ENCODE peak calls at places on chromosomes 3 and 15, in six cellular contexts. One of them, this sample, is unnamed.

GRCh38 chr3:134362221-134362620 is 12.0 kb downstream of the AMOTL2 start:
- DNase-seq in tibial artery: no peak
- DNase-seq in tibial nerve: no peak
- DNase-seq in mesenchymal stem cell: no peak
- DNase-seq in heart right ventricle: no peak
- DNase-seq in A549: no peak
- DNase-seq in this sample: no peak

GRCh38 chr3:132008841-132009638 is 25.8 kb downstream of the CPNE4 start:
- DNase-seq in A549: no peak
- DNase-seq in tibial nerve: no peak
- DNase-seq in heart right ventricle: no peak
- DNase-seq in mesenchymal stem cell: no peak
- DNase-seq in tibial artery: no peak
- DNase-seq in this sample: no peak

GRCh38 chr15:28933710-28934445 is 48.1 kb downstream of the APBA2 start:
- DNase-seq in mesenchymal stem cell: no peak
- DNase-seq in A549: no peak
- DNase-seq in tibial artery: no peak
- DNase-seq in heart right ventricle: no peak
- DNase-seq in tibial nerve: no peak
- DNase-seq in this sample: no peak

GRCh38 chr3:42665050-42665878 is 11.8 kb downstream of the ZBTB47 start:
- DNase-seq in A549: no peak
- DNase-seq in tibial nerve: no peak
- DNase-seq in mesenchymal stem cell: no peak
- DNase-seq in heart right ventricle: no peak
- DNase-seq in tibial artery: no peak
- DNase-seq in this sample: no peak

GRCh38 chr15:29692527-29692926 is 129.7 kb downstream of the TJP1 start:
- DNase-seq in heart right ventricle: no peak
- DNase-seq in tibial artery: no peak
- DNase-seq in A549: no peak
- DNase-seq in mesenchymal stem cell: no peak
- DNase-seq in tibial nerve: no peak
- DNase-seq in this sample: no peak

GRCh38 chr15:90716317-90716975 is 700 bp upstream of the BLM start:
- DNase-seq in A549: no peak
- DNase-seq in mesenchymal stem cell: peak; percentile 41
- DNase-seq in heart right ventricle: no peak
- DNase-seq in tibial artery: no peak
- DNase-seq in tibial nerve: no peak
- DNase-seq in this sample: no peak

GRCh38 chr15:77075528-77075927 is 4.6 kb upstream of the TSPAN3 start:
- DNase-seq in A549: no peak
- DNase-seq in mesenchymal stem cell: no peak
- DNase-seq in tibial nerve: no peak
- DNase-seq in tibial artery: no peak
- DNase-seq in heart right ventricle: no peak
- DNase-seq in this sample: peak; percentile 64

GRCh38 chr15:39553947-39554731 is 26.7 kb upstream of the THBS1 start:
- DNase-seq in tibial nerve: no peak
- DNase-seq in tibial artery: no peak
- DNase-seq in heart right ventricle: no peak
- DNase-seq in A549: no peak
- DNase-seq in mesenchymal stem cell: no peak
- DNase-seq in this sample: no peak

GRCh38 chr3:159082514-159082913 is 280.7 kb downstream of the MFSD1 start:
- DNase-seq in tibial nerve: no peak
- DNase-seq in tibial artery: no peak
- DNase-seq in heart right ventricle: no peak
- DNase-seq in A549: no peak
- DNase-seq in mesenchymal stem cell: peak; percentile 87
- DNase-seq in this sample: no peak

GRCh38 chr3:7309707-7310106 is 448.8 kb downstream of the GRM7 start:
- DNase-seq in tibial nerve: peak; percentile 19
- DNase-seq in heart right ventricle: peak; percentile 22
- DNase-seq in tibial artery: peak; percentile 64
- DNase-seq in A549: no peak
- DNase-seq in mesenchymal stem cell: peak; percentile 73
- DNase-seq in this sample: peak; percentile 64

GRCh38 chr3:64073362-64073761 is 50.1 kb upstream of the PSMD6 start:
- DNase-seq in mesenchymal stem cell: peak; percentile 60
- DNase-seq in A549: no peak
- DNase-seq in tibial nerve: no peak
- DNase-seq in heart right ventricle: no peak
- DNase-seq in tibial artery: no peak
- DNase-seq in this sample: no peak

GRCh38 chr15:60351066-60351465 is 46.7 kb downstream of the ANXA2 start:
- DNase-seq in tibial nerve: no peak
- DNase-seq in heart right ventricle: no peak
- DNase-seq in mesenchymal stem cell: peak; percentile 26
- DNase-seq in tibial artery: no peak
- DNase-seq in A549: no peak
- DNase-seq in this sample: peak; percentile 40

GRCh38 chr15:77482570-77482969 is 61.9 kb downstream of the HMG20A start:
- DNase-seq in tibial artery: no peak
- DNase-seq in heart right ventricle: no peak
- DNase-seq in mesenchymal stem cell: peak; percentile 62
- DNase-seq in tibial nerve: no peak
- DNase-seq in A549: no peak
- DNase-seq in this sample: no peak

GRCh38 chr3:65285956-65286355 is 598.2 kb upstream of the ADAMTS9 start:
- DNase-seq in mesenchymal stem cell: no peak
- DNase-seq in tibial artery: no peak
- DNase-seq in tibial nerve: no peak
- DNase-seq in heart right ventricle: no peak
- DNase-seq in A549: no peak
- DNase-seq in this sample: no peak

GRCh38 chr3:13841826-13842225 is 38.0 kb downstream of the WNT7A start:
- DNase-seq in tibial nerve: no peak
- DNase-seq in heart right ventricle: no peak
- DNase-seq in tibial artery: no peak
- DNase-seq in A549: no peak
- DNase-seq in mesenchymal stem cell: no peak
- DNase-seq in this sample: no peak

GRCh38 chr3:51268132-51268531 is 117.0 kb upstream of the MANF start:
- DNase-seq in A549: no peak
- DNase-seq in mesenchymal stem cell: no peak
- DNase-seq in heart right ventricle: no peak
- DNase-seq in tibial nerve: no peak
- DNase-seq in tibial artery: no peak
- DNase-seq in this sample: no peak

DNA sequence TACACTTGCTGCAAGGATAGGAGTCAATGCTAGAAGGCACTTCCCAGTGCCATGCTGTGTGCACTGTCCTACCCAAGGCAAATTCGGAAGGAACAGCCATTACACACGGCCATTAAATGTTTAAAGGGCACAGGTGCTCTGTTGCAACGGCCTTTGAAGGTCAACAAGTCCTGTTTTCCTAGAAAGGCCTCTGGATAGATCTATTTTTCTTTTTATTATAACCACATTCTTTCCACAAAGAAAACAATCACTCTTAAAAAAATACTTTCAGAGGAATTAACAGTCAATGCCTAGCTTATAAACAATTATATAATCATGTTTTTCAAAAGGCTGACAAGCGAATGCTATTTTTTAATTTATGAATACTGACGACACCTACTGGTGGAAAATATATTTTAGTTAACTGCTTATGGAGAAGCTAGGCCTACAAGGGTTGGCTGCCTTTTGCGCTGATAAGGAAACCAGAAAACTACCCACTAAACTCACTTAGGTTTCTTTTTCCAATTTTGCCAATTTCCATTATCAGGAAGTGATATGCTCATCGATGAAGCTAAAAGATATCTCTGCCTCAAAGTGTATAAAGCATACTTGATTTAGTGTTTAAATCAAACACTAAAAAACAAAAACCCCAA is 2.4 kb downstream of the ARHGEF3 start:
- DNase-seq in tibial artery: no peak
- DNase-seq in mesenchymal stem cell: peak; percentile 73
- DNase-seq in heart right ventricle: no peak
- DNase-seq in tibial nerve: no peak
- DNase-seq in A549: peak; percentile 24
- DNase-seq in this sample: no peak
- H3K4me3 ChIP-seq in tibial artery: no peak overlapping the region
- H3K4me3 ChIP-seq in mesenchymal stem cell: no peak overlapping the region
- H3K4me3 ChIP-seq in heart right ventricle: peak overlapping the region; percentile 80
- H3K4me3 ChIP-seq in tibial nerve: peak overlapping the region; percentile 38
- H3K4me3 ChIP-seq in A549: no peak overlapping the region
- H3K4me3 ChIP-seq in this sample: no peak overlapping the region

DNA sequence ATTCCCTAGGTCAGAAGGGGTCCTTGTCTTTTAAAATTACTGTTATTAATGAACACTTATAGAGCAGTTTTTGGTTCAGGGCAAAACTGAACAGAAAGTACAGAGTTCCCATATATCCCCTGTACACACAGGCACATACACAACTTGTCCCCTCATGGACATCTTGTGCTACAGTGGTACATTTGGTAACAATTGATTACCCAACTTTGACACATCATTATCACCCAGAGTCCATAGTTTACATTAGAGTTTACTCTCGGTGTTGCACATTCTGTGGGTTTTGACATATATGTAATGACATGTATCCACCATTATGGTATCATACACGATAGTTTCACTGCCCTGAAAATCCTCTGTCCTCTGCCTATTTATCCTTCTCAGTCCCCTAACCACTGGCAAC is 984 bp upstream of the EDC3 start:
- DNase-seq in A549: no peak
- DNase-seq in heart right ventricle: no peak
- DNase-seq in tibial nerve: no peak
- DNase-seq in mesenchymal stem cell: no peak
- DNase-seq in tibial artery: no peak
- DNase-seq in this sample: no peak
- H3K4me3 ChIP-seq in A549: peak overlapping the region; percentile 71
- H3K4me3 ChIP-seq in heart right ventricle: peak overlapping the region; percentile 79
- H3K4me3 ChIP-seq in tibial nerve: peak overlapping the region; percentile 76
- H3K4me3 ChIP-seq in mesenchymal stem cell: no peak overlapping the region
- H3K4me3 ChIP-seq in tibial artery: peak overlapping the region; percentile 92
- H3K4me3 ChIP-seq in this sample: peak overlapping the region; percentile 74

DNA sequence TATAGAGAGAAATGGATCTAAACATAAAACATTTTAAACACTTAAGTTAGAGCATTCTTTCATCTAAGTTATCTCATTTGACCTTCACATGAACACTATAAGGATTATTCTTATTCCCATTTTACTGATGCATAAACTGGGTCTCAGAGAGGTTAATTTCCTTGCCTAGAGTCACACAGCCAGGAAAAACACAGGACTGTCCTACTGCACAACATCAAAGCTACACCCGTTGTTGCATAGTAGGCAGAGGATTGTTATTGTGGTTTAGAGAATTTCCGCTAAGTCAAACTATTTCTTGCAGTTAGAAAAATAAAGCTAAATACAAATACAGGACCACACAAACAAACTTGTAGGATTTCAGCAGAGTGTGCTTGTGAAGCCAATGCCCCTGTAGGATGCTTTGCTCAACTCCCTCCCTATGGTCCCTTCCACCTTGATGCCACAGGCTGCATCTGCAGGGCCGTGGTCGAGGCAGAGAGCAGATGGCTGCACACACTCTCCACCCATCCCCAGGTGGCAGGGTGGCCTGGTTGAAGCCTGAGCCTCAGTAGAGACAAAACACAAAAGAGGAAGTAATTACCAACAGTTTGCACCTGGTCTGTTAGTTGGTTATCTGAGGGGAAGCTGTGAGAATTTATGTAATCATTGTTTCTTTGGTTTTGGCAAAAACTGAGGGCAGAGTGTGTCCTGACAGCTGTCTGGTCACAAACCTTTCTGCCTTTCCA is 41.1 kb upstream of the SKOR1 start:
- DNase-seq in tibial artery: no peak
- DNase-seq in mesenchymal stem cell: no peak
- DNase-seq in tibial nerve: no peak
- DNase-seq in heart right ventricle: no peak
- DNase-seq in A549: no peak
- DNase-seq in this sample: no peak
- H3K4me3 ChIP-seq in tibial artery: no peak overlapping the region
- H3K4me3 ChIP-seq in mesenchymal stem cell: no peak overlapping the region
- H3K4me3 ChIP-seq in tibial nerve: no peak overlapping the region
- H3K4me3 ChIP-seq in heart right ventricle: no peak overlapping the region
- H3K4me3 ChIP-seq in A549: no peak overlapping the region
- H3K4me3 ChIP-seq in this sample: no peak overlapping the region

GRCh38 chr3:188605231-188605630 is 451.3 kb downstream of the LPP start:
- DNase-seq in A549: no peak
- DNase-seq in heart right ventricle: no peak
- DNase-seq in tibial artery: no peak
- DNase-seq in tibial nerve: no peak
- DNase-seq in mesenchymal stem cell: no peak
- DNase-seq in this sample: no peak

GRCh38 chr3:188605960-188606359 is 452.0 kb downstream of the LPP start:
- DNase-seq in heart right ventricle: no peak
- DNase-seq in tibial artery: no peak
- DNase-seq in A549: no peak
- DNase-seq in mesenchymal stem cell: no peak
- DNase-seq in tibial nerve: no peak
- DNase-seq in this sample: no peak

GRCh38 chr3:188598872-188599271 is 444.9 kb downstream of the LPP start:
- DNase-seq in tibial nerve: no peak
- DNase-seq in tibial artery: no peak
- DNase-seq in mesenchymal stem cell: no peak
- DNase-seq in heart right ventricle: no peak
- DNase-seq in A549: no peak
- DNase-seq in this sample: no peak

GRCh38 chr3:188602111-188602510 is 448.2 kb downstream of the LPP start:
- DNase-seq in A549: no peak
- DNase-seq in mesenchymal stem cell: no peak
- DNase-seq in tibial nerve: no peak
- DNase-seq in tibial artery: no peak
- DNase-seq in heart right ventricle: no peak
- DNase-seq in this sample: no peak

DNA sequence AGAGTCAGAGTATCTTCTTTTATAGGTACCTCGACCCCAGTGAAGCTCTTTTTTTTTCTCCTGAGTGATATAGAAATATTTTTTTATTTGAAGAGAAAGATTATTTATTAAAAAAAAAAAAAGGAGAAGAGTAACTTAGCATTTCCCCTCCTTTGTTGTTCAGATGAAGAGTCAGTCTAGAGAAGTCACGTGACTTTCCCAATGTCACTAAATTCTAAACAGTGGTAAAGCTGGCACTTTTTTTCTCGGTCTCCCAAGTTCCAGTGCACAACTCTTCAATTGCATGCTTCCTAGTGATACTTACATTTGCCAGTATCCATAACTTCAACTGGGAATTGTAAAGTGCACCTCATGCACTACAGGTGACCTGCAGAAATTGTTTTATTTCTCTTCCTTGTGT is 448.7 kb downstream of the LPP start:
- DNase-seq in A549: no peak
- DNase-seq in tibial nerve: no peak
- DNase-seq in heart right ventricle: no peak
- DNase-seq in mesenchymal stem cell: no peak
- DNase-seq in tibial artery: no peak
- DNase-seq in this sample: no peak
- H3K4me3 ChIP-seq in A549: no peak overlapping the region
- H3K4me3 ChIP-seq in tibial nerve: no peak overlapping the region
- H3K4me3 ChIP-seq in heart right ventricle: no peak overlapping the region
- H3K4me3 ChIP-seq in mesenchymal stem cell: no peak overlapping the region
- H3K4me3 ChIP-seq in tibial artery: no peak overlapping the region
- H3K4me3 ChIP-seq in this sample: no peak overlapping the region

This sample was measured in MG63.